ENCODE peak calls at places on chromosomes 2 and 18, in nine cellular contexts. P, B, Q, E, M, Z, S, D and J are unnamed samples.

GRCh38 chr2:223971731-223972130 is 14.5 kb downstream of the MRPL44 start:
- DNase-seq in P (no peak), B (no peak), Q (no peak), E (no peak), M (no peak), Z (no peak), S (no peak), D (no peak), J (no peak)

GRCh38 chr2:219484343-219485200 is 14.1 kb upstream of the GMPPA start:
- DNase-seq in P (no peak), B (no peak), Q (no peak), E (no peak), M (no peak), Z (no peak), S (no peak), D (no peak), J (no peak)

GRCh38 chr18:3619222-3619621 is 169.2 kb downstream of the TGIF1 start:
- DNase-seq in P (no peak), B (no peak), Q (no peak), E (no peak), M (no peak), Z (no peak), S (no peak), D (no peak), J (no peak)

GRCh38 chr2:207254526-207255464 is 89.0 kb upstream of the KLF7 start:
- DNase-seq in P (no peak), B (peak), Q (no peak), E (no peak), M (peak), Z (no peak), S (no peak), D (peak), J (peak)

GRCh38 chr2:143282684-143283083 is 153.5 kb downstream of the ARHGAP15 start:
- DNase-seq in P (no peak), B (no peak), Q (no peak), E (peak), M (no peak), Z (no peak), S (no peak), D (no peak), J (no peak)

GRCh38 chr2:105313877-105314276 is 15.7 kb downstream of the TGFBRAP1 start:
- DNase-seq in P (no peak), B (no peak), Q (no peak), E (no peak), M (no peak), Z (no peak), S (no peak), D (no peak), J (no peak)

GRCh38 chr2:96325038-96325883 is at the start of gene ITPRIPL1:
- DNase-seq in P (no peak), B (no peak), Q (peak), E (peak), M (peak), Z (no peak), S (no peak), D (peak), J (no peak)

GRCh38 chr2:141560723-141561122 is 570.1 kb downstream of the LRP1B start:
- DNase-seq in P (no peak), B (no peak), Q (no peak), E (no peak), M (no peak), Z (no peak), S (no peak), D (no peak), J (no peak)

GRCh38 chr18:8706981-8707940 is 1.9 kb downstream of the MTCL1 start:
- DNase-seq in P (peak), B (peak), Q (peak), E (no peak), M (peak), Z (peak), S (no peak), D (peak), J (peak)

GRCh38 chr2:233053928-233054774 is 6.0 kb upstream of the INPP5D start:
- DNase-seq in P (peak), B (peak), Q (peak), E (peak), M (peak), Z (no peak), S (peak), D (peak), J (peak)

GRCh38 chr2:235550378-235550760 is 56.5 kb downstream of the AGAP1 start:
- DNase-seq in P (no peak), B (no peak), Q (no peak), E (no peak), M (no peak), Z (no peak), S (no peak), D (no peak), J (no peak)

GRCh38 chr2:133177196-133177595 is 391.1 kb downstream of the NCKAP5 start:
- DNase-seq in P (no peak), B (peak), Q (no peak), E (no peak), M (no peak), Z (no peak), S (no peak), D (peak), J (no peak)

GRCh38 chr2:241882090-241882625 is 12.6 kb downstream of the RTP5 start:
- DNase-seq in P (peak), B (no peak), Q (peak), E (peak), M (peak), Z (peak), S (no peak), D (no peak), J (no peak)

GRCh38 chr2:70982971-70983370 is 4.5 kb downstream of the ANKRD53 start:
- DNase-seq in P (no peak), B (no peak), Q (no peak), E (no peak), M (no peak), Z (no peak), S (no peak), D (no peak), J (no peak)

GRCh38 chr18:43078485-43079092 is 36.9 kb downstream of the RIT2 start:
- DNase-seq in P (no peak), B (no peak), Q (no peak), E (no peak), M (no peak), Z (no peak), S (no peak), D (no peak), J (no peak)

GRCh38 chr18:69590150-69590549 is 189.5 kb downstream of the DOK6 start:
- DNase-seq in P (no peak), B (peak), Q (no peak), E (no peak), M (peak), Z (no peak), S (no peak), D (no peak), J (peak)

GRCh38 chr2:102033028-102033749 is 41.4 kb downstream of the IL1R2 start:
- DNase-seq in P (no peak), B (peak), Q (no peak), E (no peak), M (peak), Z (peak), S (no peak), D (peak), J (peak)

GRCh38 chr18:13397504-13398163 is 179.1 kb downstream of the LDLRAD4 start:
- DNase-seq in P (no peak), B (no peak), Q (no peak), E (no peak), M (no peak), Z (no peak), S (no peak), D (no peak), J (no peak)

GRCh38 chr2:62550466-62550865 is 44.5 kb upstream of the TMEM17 start:
- DNase-seq in P (no peak), B (peak), Q (no peak), E (no peak), M (no peak), Z (no peak), S (no peak), D (peak), J (peak)

GRCh38 chr2:64114063-64114911 is 29.9 kb downstream of the PELI1 start:
- DNase-seq in P (no peak), B (peak), Q (no peak), E (no peak), M (peak), Z (no peak), S (no peak), D (peak), J (peak)

GRCh38 chr2:240441326-240441992 is 6.0 kb downstream of the GPC1 start:
- DNase-seq in P (peak), B (no peak), Q (no peak), E (no peak), M (no peak), Z (no peak), S (no peak), D (no peak), J (no peak)

GRCh38 chr18:24659837-24660720 is 199.6 kb downstream of the HRH4 start:
- DNase-seq in P (peak), B (peak), Q (peak), E (no peak), M (peak), Z (no peak), S (no peak), D (peak), J (peak)

GRCh38 chr2:25401307-25402021 is 59.7 kb upstream of the DNMT3A start:
- DNase-seq in P (no peak), B (no peak), Q (no peak), E (no peak), M (no peak), Z (no peak), S (no peak), D (no peak), J (no peak)

GRCh38 chr2:31397099-31397498 is 17.4 kb downstream of the XDH start:
- DNase-seq in P (peak), B (no peak), Q (no peak), E (no peak), M (no peak), Z (no peak), S (no peak), D (no peak), J (no peak)

GRCh38 chr18:5075297-5075696 is 121.8 kb downstream of the AKAIN1 start:
- DNase-seq in P (no peak), B (no peak), Q (no peak), E (no peak), M (no peak), Z (no peak), S (no peak), D (no peak), J (no peak)

GRCh38 chr18:5068856-5069255 is 128.2 kb downstream of the AKAIN1 start:
- DNase-seq in P (no peak), B (no peak), Q (no peak), E (no peak), M (no peak), Z (no peak), S (no peak), D (peak), J (peak)

DNA sequence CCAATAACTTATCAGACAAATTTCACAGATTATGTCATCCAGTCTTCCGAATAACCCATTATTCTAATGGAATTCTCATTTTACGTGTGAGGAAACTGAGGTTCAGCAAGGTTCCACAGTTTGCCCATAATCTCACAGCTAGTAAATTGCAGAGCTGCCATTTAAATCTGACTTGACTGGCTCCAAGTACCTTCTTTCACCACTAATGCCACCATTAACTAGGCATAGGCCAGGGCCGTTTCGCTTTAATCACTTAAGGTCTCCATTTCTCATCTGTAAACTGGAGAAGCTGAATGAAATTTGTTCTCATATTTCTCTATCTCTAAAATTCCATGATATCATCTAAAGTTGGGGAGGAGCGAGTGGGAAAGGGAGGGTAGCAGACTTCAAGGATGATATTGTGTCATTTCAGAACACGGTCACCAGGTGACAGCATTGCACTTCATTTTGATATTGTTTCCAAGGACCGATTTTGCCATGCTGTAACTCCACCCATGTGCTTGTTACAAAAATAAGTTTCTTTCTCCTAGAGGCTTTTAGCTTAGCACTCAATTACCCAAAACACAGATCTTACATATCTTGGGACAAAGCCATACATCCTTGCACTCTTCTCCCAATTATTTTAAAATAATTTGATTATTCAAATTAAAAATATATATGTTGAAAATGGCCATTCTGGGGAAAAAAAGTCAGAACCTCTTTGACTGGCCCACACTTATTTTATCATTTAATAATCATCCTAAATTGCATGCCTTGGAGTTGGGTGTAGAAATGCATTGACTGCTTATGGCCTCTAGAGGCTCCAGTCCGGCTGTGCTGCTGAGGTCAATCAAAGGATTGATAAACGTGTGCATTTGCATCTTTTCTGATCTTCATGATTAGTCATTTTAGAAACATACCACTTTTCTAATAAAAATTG is 123.8 kb downstream of the AKAIN1 start:
- DNase-seq in P (no peak), B (peak), Q (no peak), E (peak), M (peak), Z (no peak), S (peak), D (peak), J (peak)
- TF ChIP-seq CTCF in P (peak), B (peak), Q (peak), E (peak), M (peak), Z (no peak), S (peak), D (peak), J (peak)

GRCh38 chr2:80148906-80149305 is 155.6 kb downstream of the LRRTM1 start:
- DNase-seq in P (no peak), B (no peak), Q (no peak), E (no peak), M (no peak), Z (no peak), S (no peak), D (no peak), J (no peak)
- H3K4me3 ChIP-seq in P (no peak), B (no peak), Q (no peak), E (no peak), M (no peak), Z (no peak), S (no peak), D (no peak), J (no peak)

GRCh38 chr2:72214429-72215143 is 66.9 kb upstream of the CYP26B1 start:
- DNase-seq in P (no peak), B (peak), Q (no peak), E (no peak), M (peak), Z (no peak), S (no peak), D (peak), J (peak)

GRCh38 chr2:72222829-72223564 is 75.3 kb upstream of the CYP26B1 start:
- DNase-seq in P (no peak), B (no peak), Q (no peak), E (no peak), M (peak), Z (no peak), S (no peak), D (peak), J (peak)

DNA sequence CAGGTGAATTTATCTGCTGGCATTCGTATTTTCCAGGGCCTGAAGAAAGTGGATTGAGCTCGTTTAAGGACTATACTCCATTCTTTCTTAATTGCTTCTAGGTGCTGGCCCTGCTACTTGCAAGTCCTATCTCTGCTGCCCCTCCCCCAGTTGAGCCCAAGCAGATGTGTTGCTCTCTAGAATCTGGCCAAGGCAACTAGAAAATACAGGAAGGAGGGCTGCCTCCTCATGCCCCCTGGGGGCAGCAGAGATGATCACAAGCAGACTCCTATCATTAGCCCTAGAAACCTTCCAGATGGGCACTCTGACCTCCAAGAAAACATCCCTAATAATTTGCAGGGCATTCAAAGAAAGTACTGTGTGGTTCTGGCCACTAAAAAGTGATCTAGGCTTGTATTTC is 72.5 kb upstream of the CYP26B1 start:
- DNase-seq in P (no peak), B (no peak), Q (no peak), E (peak), M (peak), Z (no peak), S (no peak), D (no peak), J (no peak)
- TF ChIP-seq CTCF in P (no peak), B (peak), Q (no peak), E (peak), M (peak), Z (no peak), S (peak), D (peak), J (peak)

GRCh38 chr18:48993586-48993985 is 42.8 kb upstream of the SMAD7 start:
- DNase-seq in P (peak), B (no peak), Q (no peak), E (no peak), M (peak), Z (no peak), S (no peak), D (peak), J (no peak)
- H3K4me3 ChIP-seq in P (no peak), B (no peak), Q (no peak), E (no peak), M (no peak), Z (no peak), S (no peak), D (no peak), J (no peak)